ENCODE peak calls at places on chromosomes 3 and 15, in four cellular contexts. S is B cell, A is SW 1271, R is RKO. O is an unnamed sample.

GRCh38 chr3:106826861-106827311 is 550.4 kb upstream of the CCDC54 start:
- DNase-seq in S (no peak), R (no peak), A (no peak), O (no peak)

GRCh38 chr3:172924546-172924945 is 174.0 kb downstream of the ECT2 start:
- DNase-seq in A (no peak), R (no peak), S (no peak), O (no peak)

GRCh38 chr3:143331336-143331735 is 211.8 kb downstream of the CHST2 start:
- DNase-seq in R (no peak), S (no peak), A (no peak), O (peak; percentile 63)

GRCh38 chr15:83890584-83890983 is 236.7 kb downstream of the ADAMTSL3 start:
- DNase-seq in S (no peak), A (no peak), R (no peak), O (peak; percentile 12)

GRCh38 chr15:99435761-99436346 is 129.9 kb upstream of the MEF2A start:
- DNase-seq in S (no peak), A (no peak), R (no peak), O (no peak)

GRCh38 chr3:46768061-46768460 is 50.4 kb upstream of the PRSS50 start:
- DNase-seq in R (no peak), S (no peak), A (no peak), O (no peak)

GRCh38 chr3:140733623-140734022 is 55.8 kb downstream of the TRIM42 start:
- DNase-seq in R (no peak), S (no peak), A (no peak), O (no peak)

GRCh38 chr3:102106421-102107097 is 257.2 kb downstream of the NFKBIZ start:
- DNase-seq in R (no peak), A (no peak), S (no peak), O (no peak)

GRCh38 chr3:142647856-142648255 is 51.7 kb downstream of the PLS1 start:
- DNase-seq in S (no peak), A (no peak), R (peak; percentile 72), O (no peak)

O was measured in glomerular endothelial cell.